ENCODE peak calls at places on chromosomes 5 and 9, in five cellular contexts. One of them, this sample, is unnamed.

GRCh38 chr9:98654247-98654646 is 54.5 kb downstream of the GABBR2 start:
- DNase-seq in mesenchymal stem cell: no peak
- DNase-seq in neuronal stem cell: no peak
- DNase-seq in H1: no peak
- DNase-seq in trophoblast cell: peak
- DNase-seq in this sample: no peak

GRCh38 chr9:89154218-89154617 is 24.4 kb downstream of the SHC3 start:
- DNase-seq in mesenchymal stem cell: no peak
- DNase-seq in neuronal stem cell: no peak
- DNase-seq in H1: no peak
- DNase-seq in trophoblast cell: no peak
- DNase-seq in this sample: no peak

GRCh38 chr9:17159469-17159868 is 24.6 kb downstream of the CNTLN start:
- DNase-seq in mesenchymal stem cell: no peak
- DNase-seq in neuronal stem cell: no peak
- DNase-seq in H1: no peak
- DNase-seq in trophoblast cell: no peak
- DNase-seq in this sample: peak

GRCh38 chr9:130328349-130328801 is 62.8 kb downstream of the HMCN2 start:
- DNase-seq in mesenchymal stem cell: peak
- DNase-seq in neuronal stem cell: no peak
- DNase-seq in H1: no peak
- DNase-seq in trophoblast cell: peak
- DNase-seq in this sample: no peak

GRCh38 chr9:13140843-13141592 is 138.5 kb downstream of the MPDZ start:
- DNase-seq in mesenchymal stem cell: peak
- DNase-seq in neuronal stem cell: no peak
- DNase-seq in H1: no peak
- DNase-seq in trophoblast cell: no peak
- DNase-seq in this sample: no peak

GRCh38 chr5:91151947-91152346 is 231.2 kb downstream of the ARRDC3 start:
- DNase-seq in mesenchymal stem cell: peak
- DNase-seq in neuronal stem cell: no peak
- DNase-seq in H1: no peak
- DNase-seq in trophoblast cell: peak
- DNase-seq in this sample: no peak

GRCh38 chr9:109037946-109038345 is 24.6 kb upstream of the CTNNAL1 start:
- DNase-seq in mesenchymal stem cell: no peak
- DNase-seq in neuronal stem cell: no peak
- DNase-seq in H1: no peak
- DNase-seq in trophoblast cell: no peak
- DNase-seq in this sample: no peak

GRCh38 chr5:149489605-149490037 is 61.6 kb downstream of the CSNK1A1 start:
- DNase-seq in mesenchymal stem cell: peak
- DNase-seq in neuronal stem cell: no peak
- DNase-seq in H1: no peak
- DNase-seq in trophoblast cell: peak
- DNase-seq in this sample: no peak

GRCh38 chr5:128649183-128649582 is 111.1 kb upstream of the FBN2 start:
- DNase-seq in mesenchymal stem cell: peak
- DNase-seq in neuronal stem cell: no peak
- DNase-seq in H1: no peak
- DNase-seq in trophoblast cell: no peak
- DNase-seq in this sample: no peak

GRCh38 chr9:97535771-97536170 is 34.3 kb downstream of the TMOD1 start:
- DNase-seq in mesenchymal stem cell: no peak
- DNase-seq in neuronal stem cell: no peak
- DNase-seq in H1: no peak
- DNase-seq in trophoblast cell: no peak
- DNase-seq in this sample: no peak

GRCh38 chr9:133968966-133969617 is 23.0 kb downstream of the VAV2 start:
- DNase-seq in mesenchymal stem cell: no peak
- DNase-seq in neuronal stem cell: no peak
- DNase-seq in H1: no peak
- DNase-seq in trophoblast cell: no peak
- DNase-seq in this sample: no peak

GRCh38 chr9:132472599-132472998 is 62.6 kb downstream of the CFAP77 start:
- DNase-seq in mesenchymal stem cell: no peak
- DNase-seq in neuronal stem cell: no peak
- DNase-seq in H1: no peak
- DNase-seq in trophoblast cell: no peak
- DNase-seq in this sample: no peak

GRCh38 chr9:133581553-133582343 is 27.4 kb downstream of the FAM163B start:
- DNase-seq in mesenchymal stem cell: peak
- DNase-seq in neuronal stem cell: no peak
- DNase-seq in H1: no peak
- DNase-seq in trophoblast cell: peak
- DNase-seq in this sample: no peak

GRCh38 chr5:79109527-79110492 is 1.8 kb upstream of the BHMT start:
- DNase-seq in mesenchymal stem cell: no peak
- DNase-seq in neuronal stem cell: no peak
- DNase-seq in H1: no peak
- DNase-seq in trophoblast cell: peak
- DNase-seq in this sample: peak

GRCh38 chr5:149837680-149838269 is 106.8 kb downstream of the PDE6A start:
- DNase-seq in mesenchymal stem cell: peak
- DNase-seq in neuronal stem cell: peak
- DNase-seq in H1: peak
- DNase-seq in trophoblast cell: peak
- DNase-seq in this sample: peak

GRCh38 chr9:127237801-127238200 is 26.8 kb upstream of the GARNL3 start:
- DNase-seq in mesenchymal stem cell: no peak
- DNase-seq in neuronal stem cell: no peak
- DNase-seq in H1: no peak
- DNase-seq in trophoblast cell: no peak
- DNase-seq in this sample: no peak

GRCh38 chr9:132647355-132647754 is 22.4 kb downstream of the DDX31 start:
- DNase-seq in mesenchymal stem cell: peak
- DNase-seq in neuronal stem cell: no peak
- DNase-seq in H1: no peak
- DNase-seq in trophoblast cell: peak
- DNase-seq in this sample: no peak

GRCh38 chr9:87882627-87883026 is at the start of gene SPATA31E1:
- DNase-seq in mesenchymal stem cell: no peak
- DNase-seq in neuronal stem cell: no peak
- DNase-seq in H1: no peak
- DNase-seq in trophoblast cell: no peak
- DNase-seq in this sample: peak

GRCh38 chr5:167489202-167489601 is 802.2 kb upstream of the WWC1 start:
- DNase-seq in mesenchymal stem cell: peak
- DNase-seq in neuronal stem cell: no peak
- DNase-seq in H1: no peak
- DNase-seq in trophoblast cell: no peak
- DNase-seq in this sample: no peak

GRCh38 chr5:130227699-130228098 is 323.4 kb downstream of the CHSY3 start:
- DNase-seq in mesenchymal stem cell: no peak
- DNase-seq in neuronal stem cell: no peak
- DNase-seq in H1: no peak
- DNase-seq in trophoblast cell: no peak
- DNase-seq in this sample: no peak

GRCh38 chr5:74360535-74361210 is 279.9 kb downstream of the ENC1 start:
- DNase-seq in mesenchymal stem cell: no peak
- DNase-seq in neuronal stem cell: no peak
- DNase-seq in H1: no peak
- DNase-seq in trophoblast cell: no peak
- DNase-seq in this sample: no peak

GRCh38 chr9:134564431-134565170 is 77.0 kb upstream of the COL5A1 start:
- DNase-seq in mesenchymal stem cell: peak
- DNase-seq in neuronal stem cell: no peak
- DNase-seq in H1: no peak
- DNase-seq in trophoblast cell: no peak
- DNase-seq in this sample: no peak

GRCh38 chr5:86837610-86838009 is 219.9 kb downstream of the COX7C start:
- DNase-seq in mesenchymal stem cell: no peak
- DNase-seq in neuronal stem cell: no peak
- DNase-seq in H1: no peak
- DNase-seq in trophoblast cell: no peak
- DNase-seq in this sample: no peak

GRCh38 chr5:106094128-106094726 is 1576.5 kb downstream of the EFNA5 start:
- DNase-seq in mesenchymal stem cell: no peak
- DNase-seq in neuronal stem cell: no peak
- DNase-seq in H1: no peak
- DNase-seq in trophoblast cell: no peak
- DNase-seq in this sample: no peak

GRCh38 chr5:172541119-172541763 is 86.9 kb upstream of the SH3PXD2B start:
- DNase-seq in mesenchymal stem cell: peak
- DNase-seq in neuronal stem cell: no peak
- DNase-seq in H1: no peak
- DNase-seq in trophoblast cell: no peak
- DNase-seq in this sample: peak

GRCh38 chr5:173907686-173908371 is 19.7 kb downstream of the CPEB4 start:
- DNase-seq in mesenchymal stem cell: no peak
- DNase-seq in neuronal stem cell: no peak
- DNase-seq in H1: no peak
- DNase-seq in trophoblast cell: no peak
- DNase-seq in this sample: no peak

GRCh38 chr9:27763831-27764230 is 190.6 kb upstream of the C9orf72 start:
- DNase-seq in mesenchymal stem cell: no peak
- DNase-seq in neuronal stem cell: no peak
- DNase-seq in H1: no peak
- DNase-seq in trophoblast cell: peak
- DNase-seq in this sample: no peak

GRCh38 chr5:158725223-158725825 is 374.4 kb downstream of the EBF1 start:
- DNase-seq in mesenchymal stem cell: no peak
- DNase-seq in neuronal stem cell: no peak
- DNase-seq in H1: no peak
- DNase-seq in trophoblast cell: no peak
- DNase-seq in this sample: no peak

GRCh38 chr9:74921732-74922131 is 31.0 kb downstream of the C9orf40 start:
- DNase-seq in mesenchymal stem cell: no peak
- DNase-seq in neuronal stem cell: no peak
- DNase-seq in H1: no peak
- DNase-seq in trophoblast cell: no peak
- DNase-seq in this sample: no peak

GRCh38 chr5:137613554-137614265 is 114.6 kb upstream of the SPOCK1 start:
- DNase-seq in mesenchymal stem cell: no peak
- DNase-seq in neuronal stem cell: no peak
- DNase-seq in H1: no peak
- DNase-seq in trophoblast cell: no peak
- DNase-seq in this sample: no peak

GRCh38 chr9:99736291-99736690 is 85.4 kb upstream of the NR4A3 start:
- DNase-seq in mesenchymal stem cell: no peak
- DNase-seq in neuronal stem cell: no peak
- DNase-seq in H1: no peak
- DNase-seq in trophoblast cell: no peak
- DNase-seq in this sample: no peak

GRCh38 chr9:93110400-93110855 is 14.4 kb downstream of the CARD19 start:
- DNase-seq in mesenchymal stem cell: no peak
- DNase-seq in neuronal stem cell: no peak
- DNase-seq in H1: no peak
- DNase-seq in trophoblast cell: no peak
- DNase-seq in this sample: no peak

GRCh38 chr9:26667882-26668281 is 224.7 kb downstream of the CAAP1 start:
- DNase-seq in mesenchymal stem cell: no peak
- DNase-seq in neuronal stem cell: no peak
- DNase-seq in H1: no peak
- DNase-seq in trophoblast cell: no peak
- DNase-seq in this sample: no peak

GRCh38 chr5:36029914-36030313 is 36.8 kb downstream of the UGT3A2 start:
- DNase-seq in mesenchymal stem cell: no peak
- DNase-seq in neuronal stem cell: no peak
- DNase-seq in H1: no peak
- DNase-seq in trophoblast cell: no peak
- DNase-seq in this sample: no peak
- H3K23ac ChIP-seq in mesenchymal stem cell: no peak
- H3K23ac ChIP-seq in neuronal stem cell: no peak
- H3K23ac ChIP-seq in H1: no peak
- H3K23ac ChIP-seq in trophoblast cell: no peak
- H3K23ac ChIP-seq in this sample: no peak

DNA sequence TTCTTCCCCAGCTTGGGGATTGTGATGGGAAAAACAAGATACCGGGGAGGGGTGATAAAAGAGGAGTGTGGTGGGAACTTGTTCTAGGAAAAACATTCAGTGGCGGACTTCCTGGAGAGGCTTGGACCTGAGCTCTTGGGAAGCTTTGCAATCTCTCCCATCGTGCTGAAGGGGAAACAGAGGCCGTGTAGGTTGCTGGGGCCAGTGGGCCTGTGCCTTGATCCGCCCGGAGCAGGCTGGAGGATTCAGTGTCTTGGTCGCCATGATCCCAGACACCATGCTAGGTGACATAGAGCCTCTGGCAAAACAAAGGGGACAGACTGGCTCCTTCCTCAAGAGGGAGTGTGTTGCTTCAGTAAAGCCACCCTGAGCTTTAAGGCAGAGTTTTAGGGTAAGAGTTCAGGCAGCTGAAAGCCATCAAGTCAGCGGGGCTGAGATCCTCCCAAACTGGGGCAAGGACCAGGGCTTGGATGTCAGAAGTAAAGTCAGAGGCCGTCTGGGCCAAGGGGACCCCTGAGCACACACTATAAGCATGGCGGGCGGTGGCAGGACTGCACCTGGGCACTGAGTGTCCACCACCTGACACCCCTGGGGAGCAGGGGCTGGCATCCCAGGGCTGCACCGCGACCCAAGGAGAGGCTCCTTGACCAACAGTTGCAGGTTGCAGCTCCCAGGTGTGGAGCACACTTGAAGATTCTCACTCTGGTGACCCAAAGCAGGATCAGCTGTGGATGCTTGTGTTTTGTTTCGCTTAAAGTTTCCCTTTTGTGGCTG is 44.7 kb downstream of the TRIP13 start:
- DNase-seq in mesenchymal stem cell: no peak
- DNase-seq in neuronal stem cell: no peak
- DNase-seq in H1: no peak
- DNase-seq in trophoblast cell: no peak
- DNase-seq in this sample: no peak
- H2BK12ac ChIP-seq in mesenchymal stem cell: no peak
- H2BK12ac ChIP-seq in neuronal stem cell: no peak
- H2BK12ac ChIP-seq in H1: no peak
- H2BK12ac ChIP-seq in trophoblast cell: no peak
- H2BK12ac ChIP-seq in this sample: no peak

GRCh38 chr9:138101444-138102234 is 224.1 kb downstream of the CACNA1B start:
- DNase-seq in mesenchymal stem cell: no peak
- DNase-seq in neuronal stem cell: no peak
- DNase-seq in H1: no peak
- DNase-seq in trophoblast cell: no peak
- DNase-seq in this sample: peak
- H4K91ac ChIP-seq in mesenchymal stem cell: no peak
- H4K91ac ChIP-seq in neuronal stem cell: no peak
- H4K91ac ChIP-seq in H1: no peak
- H4K91ac ChIP-seq in trophoblast cell: no peak
- H4K91ac ChIP-seq in this sample: no peak

DNA sequence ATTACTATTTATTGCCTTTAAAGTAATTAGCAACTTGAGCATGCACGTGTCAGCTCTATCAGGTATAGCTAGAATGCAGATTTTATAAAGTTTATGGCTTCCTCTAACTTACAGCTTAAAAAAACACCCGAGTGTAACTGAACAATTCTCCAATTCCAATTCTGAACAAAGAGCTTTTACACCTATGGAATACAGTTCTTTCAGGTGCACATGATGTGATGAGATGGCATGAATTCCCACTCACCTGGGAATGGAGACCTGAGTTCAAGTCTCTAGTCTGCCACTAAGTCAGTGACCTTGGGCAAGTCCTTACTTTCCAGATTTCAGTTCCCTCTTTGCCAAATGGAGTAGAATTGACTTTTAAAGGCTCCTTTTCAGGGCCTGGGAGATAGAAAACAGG is 1.8 kb downstream of the ZFAND5 start:
- DNase-seq in mesenchymal stem cell: peak
- DNase-seq in neuronal stem cell: no peak
- DNase-seq in H1: no peak
- DNase-seq in trophoblast cell: no peak
- DNase-seq in this sample: no peak
- H3K23ac ChIP-seq in mesenchymal stem cell: no peak
- H3K23ac ChIP-seq in neuronal stem cell: no peak
- H3K23ac ChIP-seq in H1: no peak
- H3K23ac ChIP-seq in trophoblast cell: no peak
- H3K23ac ChIP-seq in this sample: no peak

GRCh38 chr5:89055011-89055704 is 172.2 kb upstream of the MEF2C start:
- DNase-seq in mesenchymal stem cell: no peak
- DNase-seq in neuronal stem cell: no peak
- DNase-seq in H1: no peak
- DNase-seq in trophoblast cell: no peak
- DNase-seq in this sample: no peak
- H2BK12ac ChIP-seq in mesenchymal stem cell: no peak
- H2BK12ac ChIP-seq in neuronal stem cell: no peak
- H2BK12ac ChIP-seq in H1: no peak
- H2BK12ac ChIP-seq in trophoblast cell: no peak
- H2BK12ac ChIP-seq in this sample: no peak

This sample was measured in H9.